ENCODE peak calls at places on chromosome 12, in six cellular contexts. U is mucosa of descending colon; H is CD8-positive, alpha-beta T cell; T is CD4-positive, alpha-beta T cell; B is hepatocyte; O is small intestine. K is an unnamed sample. For H3K9me3, the result is how much of the 10 kb centered on the place peaks cover.

GRCh38 chr12:110223777-110224378 is 57.2 kb upstream of the ATP2A2 start:
- DNase-seq in U (no peak), H (no peak), T (no peak), B (no peak), O (no peak), K (no peak)

GRCh38 chr12:41509655-41510054 is 321.5 kb downstream of the PDZRN4 start:
- DNase-seq in U (no peak), H (no peak), T (no peak), B (no peak), O (no peak), K (no peak)

GRCh38 chr12:65229441-65229840 is 49.0 kb upstream of the MSRB3 start:
- DNase-seq in U (no peak), H (no peak), T (no peak), B (no peak), O (no peak), K (no peak)

GRCh38 chr12:88185988-88186387 is 43.9 kb downstream of the TMTC3 start:
- DNase-seq in U (no peak), H (no peak), T (no peak), B (no peak), O (no peak), K (no peak)

GRCh38 chr12:82996168-82996812 is 309.6 kb downstream of the TMTC2 start:
- DNase-seq in U (no peak), H (no peak), T (no peak), B (peak), O (peak), K (no peak)

GRCh38 chr12:131971226-131971625 is 21.5 kb downstream of the EP400 start:
- DNase-seq in U (no peak), H (no peak), T (no peak), B (no peak), O (no peak), K (no peak)

GRCh38 chr12:101470939-101471338 is 4.2 kb upstream of the SPIC start:
- DNase-seq in U (no peak), H (no peak), T (no peak), B (no peak), O (no peak), K (no peak)

GRCh38 chr12:130013771-130014484 is 110.1 kb upstream of the TMEM132D start:
- DNase-seq in U (peak), H (peak), T (no peak), B (peak), O (peak), K (no peak)

GRCh38 chr12:4308334-4308960 is 12.6 kb upstream of the TIGAR start:
- DNase-seq in U (no peak), H (no peak), T (no peak), B (no peak), O (no peak), K (no peak)

GRCh38 chr12:28027947-28028724 is 55.6 kb upstream of the PTHLH start:
- DNase-seq in U (no peak), H (no peak), T (no peak), B (no peak), O (no peak), K (no peak)

GRCh38 chr12:42958271-42958674 is 368.7 kb upstream of the PRICKLE1 start:
- DNase-seq in U (no peak), H (no peak), T (no peak), B (no peak), O (no peak), K (no peak)

GRCh38 chr12:34306133-34306830 is 284.0 kb downstream of the ALG10 start:
- DNase-seq in U (no peak), H (no peak), T (no peak), B (no peak), O (no peak), K (no peak)
- H3K9me3 ChIP-seq in U (half or more), H (under half), T (under half), B (under half), O (under half), K (under half)

DNA sequence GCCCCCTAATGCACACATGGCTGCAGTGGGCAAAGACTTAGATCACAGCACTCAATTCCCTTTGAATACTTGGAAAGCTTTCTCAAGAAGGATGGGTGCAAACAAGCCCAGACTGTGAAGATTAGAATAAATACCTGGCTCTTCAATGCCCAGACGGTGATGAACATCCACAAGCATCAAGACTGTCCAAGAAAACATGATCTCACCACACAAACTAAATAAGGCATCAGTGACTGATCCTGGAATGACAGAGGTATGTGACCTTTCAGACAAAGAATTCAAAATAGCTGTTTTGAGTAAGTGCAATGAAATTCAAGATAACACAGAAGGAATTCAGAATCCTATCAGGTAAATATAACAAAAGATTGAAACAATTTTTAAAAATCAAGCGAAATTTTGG is 43.8 kb upstream of the ZDHHC17 start:
- DNase-seq in U (no peak), H (no peak), T (no peak), B (no peak), O (no peak), K (no peak)
- H3K9me3 ChIP-seq in U (under half), H (under half), T (under half), B (under half), O (under half), K (under half)

GRCh38 chr12:7169951-7170350 is 19.5 kb upstream of the PEX5 start:
- DNase-seq in U (no peak), H (no peak), T (no peak), B (no peak), O (no peak), K (no peak)
- H3K9me3 ChIP-seq in U (under half), H (under half), T (under half), B (under half), O (under half), K (under half)

GRCh38 chr12:14765398-14765797 is 37.9 kb downstream of the WBP11 start:
- DNase-seq in U (no peak), H (no peak), T (no peak), B (no peak), O (no peak), K (no peak)
- H3K9me3 ChIP-seq in U (under half), H (under half), T (under half), B (under half), O (under half), K (under half)

DNA sequence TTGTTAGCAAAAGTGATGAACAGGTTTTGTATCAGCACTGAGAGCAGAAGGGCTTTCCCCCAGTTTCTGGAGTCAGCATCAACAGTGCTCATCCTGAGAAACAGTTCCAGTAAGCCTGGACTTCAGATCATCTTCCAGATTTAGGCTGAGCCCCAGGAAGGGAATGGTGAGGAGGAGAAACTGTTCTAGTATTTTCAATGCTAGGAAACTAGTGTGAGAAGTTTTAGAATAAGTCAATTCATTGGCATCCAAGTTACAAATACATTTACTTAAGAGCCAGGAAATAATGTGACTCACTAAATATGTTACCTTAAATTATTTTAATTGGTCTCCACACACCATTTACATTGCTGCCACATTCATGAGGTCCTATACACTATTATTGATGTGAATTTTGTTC is 123.3 kb downstream of the SRGAP1 start:
- DNase-seq in U (no peak), H (no peak), T (no peak), B (no peak), O (no peak), K (no peak)
- H3K9me3 ChIP-seq in U (under half), H (under half), T (under half), B (under half), O (under half), K (under half)